ENCODE peak calls at places on chromosomes 13 and 19, in seven cellular contexts. One of them, this sample, is unnamed.

GRCh38 chr13:19592657-19593175 is 31.4 kb upstream of the TPTE2 start:
- DNase-seq in fibroblast of lung: no peak
- DNase-seq in IMR-90: no peak
- DNase-seq in AG10803: no peak
- DNase-seq in AG09309: no peak
- DNase-seq in epithelial cell of esophagus: no peak
- DNase-seq in fibroblast of the aortic adventitia: no peak
- DNase-seq in this sample: no peak

GRCh38 chr19:23054456-23054855 is 51.5 kb upstream of the ZNF728 start:
- DNase-seq in AG10803: no peak
- DNase-seq in fibroblast of lung: no peak
- DNase-seq in epithelial cell of esophagus: peak; percentile 35
- DNase-seq in IMR-90: no peak
- DNase-seq in fibroblast of the aortic adventitia: no peak
- DNase-seq in AG09309: no peak
- DNase-seq in this sample: no peak

GRCh38 chr19:39397360-39398296 is 6.5 kb downstream of the MED29 start:
- DNase-seq in IMR-90: peak; percentile 76
- DNase-seq in fibroblast of the aortic adventitia: peak; percentile 83
- DNase-seq in AG09309: no peak
- DNase-seq in epithelial cell of esophagus: peak; percentile 90
- DNase-seq in AG10803: peak; percentile 82
- DNase-seq in fibroblast of lung: peak; percentile 88
- DNase-seq in this sample: no peak

GRCh38 chr19:46442808-46443450 is 14.2 kb upstream of the PNMA8C start:
- DNase-seq in AG09309: no peak
- DNase-seq in epithelial cell of esophagus: peak; percentile 70
- DNase-seq in IMR-90: peak; percentile 78
- DNase-seq in fibroblast of the aortic adventitia: peak; percentile 84
- DNase-seq in fibroblast of lung: peak; percentile 76
- DNase-seq in AG10803: peak; percentile 60
- DNase-seq in this sample: no peak

GRCh38 chr13:109182777-109183465 is 553.5 kb downstream of the MYO16 start:
- DNase-seq in IMR-90: peak; percentile 22
- DNase-seq in fibroblast of lung: no peak
- DNase-seq in AG09309: no peak
- DNase-seq in epithelial cell of esophagus: no peak
- DNase-seq in AG10803: peak; percentile 29
- DNase-seq in fibroblast of the aortic adventitia: no peak
- DNase-seq in this sample: no peak

GRCh38 chr13:32314968-32315254 is 252 bp downstream of the ZAR1L start:
- DNase-seq in AG10803: peak; percentile 54
- DNase-seq in IMR-90: peak; percentile 44
- DNase-seq in fibroblast of the aortic adventitia: peak; percentile 58
- DNase-seq in fibroblast of lung: peak; percentile 63
- DNase-seq in AG09309: no peak
- DNase-seq in epithelial cell of esophagus: peak; percentile 42
- DNase-seq in this sample: no peak

GRCh38 chr19:47729468-47729798 is 15.9 kb upstream of the NOP53 start:
- DNase-seq in fibroblast of lung: peak; percentile 84
- DNase-seq in fibroblast of the aortic adventitia: peak; percentile 86
- DNase-seq in AG10803: peak; percentile 87
- DNase-seq in epithelial cell of esophagus: peak; percentile 97
- DNase-seq in IMR-90: peak; percentile 85
- DNase-seq in AG09309: no peak
- DNase-seq in this sample: no peak

GRCh38 chr13:19981685-19982238 is 23.2 kb downstream of the ZMYM2 start:
- DNase-seq in AG10803: no peak
- DNase-seq in fibroblast of the aortic adventitia: no peak
- DNase-seq in fibroblast of lung: no peak
- DNase-seq in epithelial cell of esophagus: no peak
- DNase-seq in AG09309: no peak
- DNase-seq in IMR-90: no peak
- DNase-seq in this sample: no peak

GRCh38 chr13:52061587-52061986 is 37.1 kb downstream of the UTP14C start:
- DNase-seq in IMR-90: no peak
- DNase-seq in fibroblast of lung: no peak
- DNase-seq in AG09309: no peak
- DNase-seq in fibroblast of the aortic adventitia: peak; percentile 35
- DNase-seq in epithelial cell of esophagus: peak; percentile 15
- DNase-seq in AG10803: peak; percentile 51
- DNase-seq in this sample: no peak

GRCh38 chr13:94176576-94176975 is 302.9 kb downstream of the DCT start:
- DNase-seq in fibroblast of lung: peak; percentile 58
- DNase-seq in AG10803: peak; percentile 65
- DNase-seq in fibroblast of the aortic adventitia: no peak
- DNase-seq in AG09309: no peak
- DNase-seq in IMR-90: no peak
- DNase-seq in epithelial cell of esophagus: no peak
- DNase-seq in this sample: no peak

GRCh38 chr19:43984687-43985000 is 656 bp downstream of the ZNF155 start:
- DNase-seq in IMR-90: no peak
- DNase-seq in epithelial cell of esophagus: no peak
- DNase-seq in AG10803: no peak
- DNase-seq in fibroblast of the aortic adventitia: no peak
- DNase-seq in fibroblast of lung: no peak
- DNase-seq in AG09309: no peak
- DNase-seq in this sample: no peak

GRCh38 chr13:37175996-37176395 is 70.5 kb upstream of the CSNK1A1L start:
- DNase-seq in AG10803: peak; percentile 98
- DNase-seq in IMR-90: peak; percentile 92
- DNase-seq in AG09309: peak; percentile 95
- DNase-seq in fibroblast of the aortic adventitia: peak; percentile 93
- DNase-seq in epithelial cell of esophagus: peak; percentile 78
- DNase-seq in fibroblast of lung: peak; percentile 94
- DNase-seq in this sample: no peak

GRCh38 chr19:7729831-7730285 is 2.1 kb downstream of the CLEC4G start:
- DNase-seq in AG09309: no peak
- DNase-seq in fibroblast of the aortic adventitia: no peak
- DNase-seq in epithelial cell of esophagus: no peak
- DNase-seq in AG10803: no peak
- DNase-seq in fibroblast of lung: no peak
- DNase-seq in IMR-90: no peak
- DNase-seq in this sample: no peak

GRCh38 chr19:49340069-49340864 is 5.1 kb downstream of the CD37 start:
- DNase-seq in epithelial cell of esophagus: peak; percentile 14
- DNase-seq in IMR-90: no peak
- DNase-seq in fibroblast of lung: peak; percentile 11
- DNase-seq in AG09309: no peak
- DNase-seq in AG10803: no peak
- DNase-seq in fibroblast of the aortic adventitia: no peak
- DNase-seq in this sample: no peak

GRCh38 chr19:29410974-29411615 is 114.7 kb upstream of the VSTM2B start:
- DNase-seq in fibroblast of lung: no peak
- DNase-seq in IMR-90: no peak
- DNase-seq in fibroblast of the aortic adventitia: no peak
- DNase-seq in epithelial cell of esophagus: no peak
- DNase-seq in AG09309: no peak
- DNase-seq in AG10803: no peak
- DNase-seq in this sample: no peak

GRCh38 chr13:27822873-27823311 is 30.6 kb downstream of the GSX1 start:
- DNase-seq in AG10803: no peak
- DNase-seq in epithelial cell of esophagus: peak; percentile 17
- DNase-seq in AG09309: no peak
- DNase-seq in fibroblast of lung: peak; percentile 27
- DNase-seq in fibroblast of the aortic adventitia: peak; percentile 28
- DNase-seq in IMR-90: no peak
- DNase-seq in this sample: no peak

GRCh38 chr19:35046461-35046860 is 4.9 kb downstream of the HPN start:
- DNase-seq in fibroblast of the aortic adventitia: no peak
- DNase-seq in epithelial cell of esophagus: no peak
- DNase-seq in AG09309: no peak
- DNase-seq in fibroblast of lung: no peak
- DNase-seq in AG10803: no peak
- DNase-seq in IMR-90: no peak
- DNase-seq in this sample: no peak

GRCh38 chr19:35042954-35043604 is 1.6 kb downstream of the HPN start:
- DNase-seq in fibroblast of lung: no peak
- DNase-seq in AG09309: no peak
- DNase-seq in IMR-90: no peak
- DNase-seq in fibroblast of the aortic adventitia: no peak
- DNase-seq in AG10803: no peak
- DNase-seq in epithelial cell of esophagus: no peak
- DNase-seq in this sample: no peak

GRCh38 chr19:35043906-35044305 is 2.4 kb downstream of the HPN start:
- DNase-seq in fibroblast of lung: no peak
- DNase-seq in AG09309: no peak
- DNase-seq in fibroblast of the aortic adventitia: no peak
- DNase-seq in AG10803: peak; percentile 5
- DNase-seq in epithelial cell of esophagus: no peak
- DNase-seq in IMR-90: no peak
- DNase-seq in this sample: no peak

GRCh38 chr19:35044317-35045117 is 3.0 kb downstream of the HPN start:
- DNase-seq in AG09309: no peak
- DNase-seq in epithelial cell of esophagus: peak; percentile 64
- DNase-seq in IMR-90: peak; percentile 43
- DNase-seq in fibroblast of the aortic adventitia: peak; percentile 66
- DNase-seq in AG10803: peak; percentile 45
- DNase-seq in fibroblast of lung: peak; percentile 58
- DNase-seq in this sample: no peak

DNA sequence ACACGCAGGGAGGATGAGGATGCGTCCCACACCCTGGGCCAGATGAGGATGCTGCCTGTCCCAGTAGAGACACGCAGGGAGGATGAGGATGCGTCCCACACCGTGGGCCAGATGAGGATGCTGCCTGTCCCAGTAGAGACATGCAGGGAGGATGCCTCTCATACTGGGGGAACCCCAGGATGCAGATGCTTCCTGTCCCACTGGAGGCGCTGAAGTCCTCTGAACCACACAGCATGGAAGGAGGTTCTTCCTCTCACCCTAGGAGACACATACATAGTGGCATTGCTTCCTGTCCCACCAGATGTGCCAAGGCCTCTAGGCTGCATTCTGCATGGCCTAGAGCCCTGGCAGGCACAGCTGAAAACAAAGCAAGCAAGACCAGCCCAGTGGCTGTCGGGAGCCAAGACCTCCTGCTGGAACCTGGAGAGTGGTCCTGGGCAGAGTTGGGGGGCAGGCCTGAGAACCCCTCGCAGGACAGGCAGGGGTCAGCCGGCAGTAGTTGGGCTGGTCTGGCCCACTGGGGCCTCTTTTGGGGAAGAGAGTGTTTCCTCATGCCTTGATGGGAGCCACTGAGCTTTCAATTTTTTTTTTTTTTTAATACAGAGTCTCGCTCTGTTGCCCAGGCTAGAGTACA is 4.3 kb downstream of the HPN start:
- DNase-seq in epithelial cell of esophagus: peak; percentile 39
- DNase-seq in IMR-90: peak; percentile 28
- DNase-seq in AG09309: no peak
- DNase-seq in fibroblast of lung: peak; percentile 26
- DNase-seq in AG10803: peak; percentile 45
- DNase-seq in fibroblast of the aortic adventitia: no peak
- DNase-seq in this sample: no peak
- TF ChIP-seq CTCF in epithelial cell of esophagus: peak; percentile 42
- TF ChIP-seq CTCF in IMR-90: peak; percentile 37
- TF ChIP-seq CTCF in AG09309: peak; percentile 37
- TF ChIP-seq CTCF in fibroblast of lung: peak; percentile 53
- TF ChIP-seq CTCF in AG10803: peak; percentile 50
- TF ChIP-seq CTCF in fibroblast of the aortic adventitia: peak; percentile 22
- TF ChIP-seq CTCF in this sample: peak; percentile 18

DNA sequence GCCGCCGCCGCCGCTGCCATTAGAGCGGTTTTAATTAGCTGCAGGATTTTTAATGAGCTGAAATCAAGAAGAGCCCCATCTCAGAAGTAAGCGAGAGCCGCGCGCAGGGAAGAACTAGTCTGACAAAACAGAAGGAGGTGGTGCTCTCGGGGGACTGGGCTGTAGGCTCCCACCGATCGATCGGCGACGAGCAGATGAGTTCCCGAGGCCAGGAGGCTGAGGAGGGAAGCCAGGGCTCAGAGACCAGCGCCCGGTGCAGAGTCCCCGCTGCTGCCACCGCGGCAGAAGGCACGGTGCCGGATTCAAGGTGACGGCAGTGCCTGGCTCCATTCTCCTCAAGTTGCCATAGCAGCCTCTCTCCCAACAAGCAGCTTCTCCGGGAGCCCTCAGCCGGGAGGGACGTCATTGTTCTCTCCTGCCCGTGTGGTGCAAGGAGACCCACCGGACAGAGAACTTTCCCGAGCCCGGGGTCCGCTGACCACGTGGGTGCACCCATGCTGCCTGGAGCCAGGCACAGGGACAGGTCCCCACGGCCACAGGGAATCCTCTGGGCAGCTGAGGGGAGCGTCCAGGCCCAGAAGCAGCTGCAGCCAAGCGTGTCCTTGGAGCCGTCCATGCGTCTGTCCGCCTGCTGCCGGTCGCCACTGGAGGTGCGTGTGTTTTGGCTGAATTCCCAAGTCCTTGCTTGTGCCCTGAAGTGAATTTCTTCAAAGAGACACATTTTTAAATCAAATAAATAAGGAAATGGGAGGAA is 63.0 kb downstream of the CHST8 start:
- DNase-seq in AG09309: no peak
- DNase-seq in epithelial cell of esophagus: no peak
- DNase-seq in AG10803: no peak
- DNase-seq in fibroblast of lung: no peak
- DNase-seq in fibroblast of the aortic adventitia: no peak
- DNase-seq in IMR-90: no peak
- DNase-seq in this sample: no peak
- H3K4me3 ChIP-seq in AG09309: no peak overlapping the region
- H3K4me3 ChIP-seq in epithelial cell of esophagus: no peak overlapping the region
- H3K4me3 ChIP-seq in AG10803: no peak overlapping the region
- H3K4me3 ChIP-seq in fibroblast of lung: no peak overlapping the region
- H3K4me3 ChIP-seq in fibroblast of the aortic adventitia: no peak overlapping the region
- H3K4me3 ChIP-seq in IMR-90: no peak overlapping the region
- H3K4me3 ChIP-seq in this sample: no peak overlapping the region

DNA sequence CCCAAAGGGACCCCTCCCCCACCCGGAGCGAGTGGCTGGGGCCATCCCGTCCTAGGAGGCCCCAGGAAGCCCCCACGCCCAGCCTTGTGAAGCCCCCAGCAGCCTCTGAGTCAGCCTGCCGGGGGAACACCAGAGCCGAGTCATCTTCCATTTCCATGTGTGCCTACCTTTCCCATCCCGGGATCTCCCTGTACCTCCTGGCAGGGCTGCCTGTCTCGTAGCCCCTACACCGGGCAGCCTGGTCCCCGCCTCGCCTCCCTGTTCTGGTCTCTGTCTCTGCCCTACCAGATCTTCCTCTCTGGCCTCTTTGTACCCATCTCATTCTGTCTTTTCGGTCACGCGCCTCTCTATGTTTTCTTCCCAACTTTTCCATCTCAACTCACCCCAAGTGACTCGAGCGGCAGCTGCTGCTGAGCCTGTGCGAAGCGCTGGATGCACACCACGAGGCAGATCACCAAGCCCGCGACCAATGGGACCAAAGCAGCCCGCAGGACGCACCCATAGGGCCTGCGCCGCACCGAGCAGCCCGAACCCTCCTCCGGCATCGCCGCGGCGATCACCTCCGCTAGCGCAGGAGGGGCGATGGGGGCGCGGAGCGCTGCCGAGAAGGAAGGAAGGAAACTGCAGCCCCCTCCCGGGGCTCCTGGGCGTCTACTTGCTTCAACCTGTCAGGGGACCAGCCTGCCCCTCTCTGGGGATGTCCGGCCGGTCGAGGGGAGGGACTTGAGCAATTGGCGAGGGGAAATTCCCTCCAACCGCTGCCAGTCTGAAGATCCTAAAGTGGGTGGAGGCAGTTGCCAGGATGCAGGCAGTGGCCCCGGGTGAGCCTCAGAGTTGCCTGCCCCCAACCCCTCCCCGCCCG is at the start of gene CD70:
- DNase-seq in IMR-90: no peak
- DNase-seq in epithelial cell of esophagus: peak; percentile 51
- DNase-seq in fibroblast of the aortic adventitia: no peak
- DNase-seq in AG10803: no peak
- DNase-seq in AG09309: no peak
- DNase-seq in fibroblast of lung: no peak
- DNase-seq in this sample: no peak
- TF ChIP-seq CTCF in IMR-90: no peak
- TF ChIP-seq CTCF in epithelial cell of esophagus: no peak
- TF ChIP-seq CTCF in fibroblast of the aortic adventitia: no peak
- TF ChIP-seq CTCF in AG10803: no peak
- TF ChIP-seq CTCF in AG09309: no peak
- TF ChIP-seq CTCF in fibroblast of lung: no peak
- TF ChIP-seq CTCF in this sample: no peak

GRCh38 chr19:14542721-14543328 is 13.4 kb downstream of the TECR start:
- DNase-seq in fibroblast of the aortic adventitia: peak; percentile 75
- DNase-seq in AG10803: peak; percentile 67
- DNase-seq in AG09309: no peak
- DNase-seq in epithelial cell of esophagus: peak; percentile 92
- DNase-seq in IMR-90: no peak
- DNase-seq in fibroblast of lung: no peak
- DNase-seq in this sample: no peak
- H3K4me3 ChIP-seq in fibroblast of the aortic adventitia: no peak overlapping the region
- H3K4me3 ChIP-seq in AG10803: no peak overlapping the region
- H3K4me3 ChIP-seq in AG09309: no peak overlapping the region
- H3K4me3 ChIP-seq in epithelial cell of esophagus: no peak overlapping the region
- H3K4me3 ChIP-seq in IMR-90: no peak overlapping the region
- H3K4me3 ChIP-seq in fibroblast of lung: no peak overlapping the region
- H3K4me3 ChIP-seq in this sample: no peak overlapping the region